ENCODE peak calls at places on chromosomes 4 and X, in five cellular contexts. C is foreskin fibroblast, R is K562, K is stomach, T is activated B cell treated with CpG ODN at 0.5 μM for 24 hours. Q is an unnamed sample.

GRCh38 chrX:10233173-10233572 is 76.4 kb downstream of the CLCN4 start:
- DNase-seq in C (peak), R (no peak), K (no peak), T (no peak), Q (no peak)

GRCh38 chr4:167196386-167196785 is 37.9 kb downstream of the SPOCK3 start:
- DNase-seq in C (peak), R (no peak), K (no peak), T (no peak), Q (no peak)

GRCh38 chr4:57090099-57090498 is 20.1 kb downstream of the IGFBP7 start:
- DNase-seq in C (no peak), R (no peak), K (no peak), T (no peak), Q (no peak)

GRCh38 chr4:8575457-8575856 is 4.7 kb upstream of the GPR78 start:
- DNase-seq in C (no peak), R (no peak), K (no peak), T (no peak), Q (no peak)

GRCh38 chr4:152283806-152284470 is 252.0 kb downstream of the FBXW7 start:
- DNase-seq in C (peak), R (no peak), K (no peak), T (no peak), Q (no peak)

GRCh38 chr4:4200624-4201023 is 26.1 kb downstream of the OTOP1 start:
- DNase-seq in C (no peak), R (no peak), K (no peak), T (no peak), Q (no peak)

GRCh38 chr4:105126311-105127153 is 20.1 kb upstream of the TET2 start:
- DNase-seq in C (no peak), R (no peak), K (no peak), T (no peak), Q (no peak)

GRCh38 chr4:118281611-118282442 is 71.0 kb downstream of the PRSS12 start:
- DNase-seq in C (peak), R (no peak), K (no peak), T (no peak), Q (no peak)

GRCh38 chr4:40466789-40467188 is 131.7 kb downstream of the CHRNA9 start:
- DNase-seq in C (no peak), R (no peak), K (no peak), T (no peak), Q (no peak)

GRCh38 chr4:4704267-4704666 is 155.2 kb upstream of the MSX1 start:
- DNase-seq in C (peak), R (no peak), K (no peak), T (no peak), Q (no peak)

GRCh38 chrX:107747596-107748161 is 27.9 kb downstream of the TSC22D3 start:
- DNase-seq in C (peak), R (no peak), K (no peak), T (no peak), Q (no peak)

GRCh38 chr4:25842229-25842840 is 20.5 kb downstream of the SEL1L3 start:
- DNase-seq in C (no peak), R (no peak), K (no peak), T (peak), Q (no peak)

GRCh38 chr4:107044170-107044569 is 8.1 kb upstream of the DKK2 start:
- DNase-seq in C (peak), R (no peak), K (no peak), T (no peak), Q (no peak)

GRCh38 chrX:154979671-154980070 is 42.9 kb downstream of the F8 start:
- DNase-seq in C (peak), R (no peak), K (no peak), T (no peak), Q (no peak)

GRCh38 chrX:151552721-151553120 is 10.8 kb upstream of the PASD1 start:
- DNase-seq in C (no peak), R (no peak), K (no peak), T (no peak), Q (no peak)

GRCh38 chr4:86895692-86896488 is 3.7 kb upstream of the C4orf36 start:
- DNase-seq in C (peak), R (peak), K (no peak), T (no peak), Q (no peak)

GRCh38 chr4:104589264-104589868 is 94.7 kb upstream of the CXXC4 start:
- DNase-seq in C (no peak), R (no peak), K (no peak), T (no peak), Q (no peak)

GRCh38 chr4:54073481-54073880 is 9.1 kb upstream of the CHIC2 start:
- DNase-seq in C (peak), R (no peak), K (no peak), T (no peak), Q (no peak)

GRCh38 chrX:133781174-133781573 is 204.2 kb downstream of the GPC3 start:
- DNase-seq in C (peak), R (no peak), K (no peak), T (no peak), Q (no peak)

GRCh38 chr4:12965334-12965733 is 518.8 kb downstream of the RAB28 start:
- DNase-seq in C (no peak), R (no peak), K (no peak), T (no peak), Q (no peak)

GRCh38 chr4:12963291-12963690 is 520.8 kb downstream of the RAB28 start:
- DNase-seq in C (no peak), R (no peak), K (no peak), T (no peak), Q (no peak)

GRCh38 chr4:12961713-12962112 is 522.4 kb downstream of the RAB28 start:
- DNase-seq in C (no peak), R (no peak), K (no peak), T (no peak), Q (no peak)

GRCh38 chr4:12966741-12967140 is 517.4 kb downstream of the RAB28 start:
- DNase-seq in C (no peak), R (no peak), K (no peak), T (no peak), Q (no peak)

DNA sequence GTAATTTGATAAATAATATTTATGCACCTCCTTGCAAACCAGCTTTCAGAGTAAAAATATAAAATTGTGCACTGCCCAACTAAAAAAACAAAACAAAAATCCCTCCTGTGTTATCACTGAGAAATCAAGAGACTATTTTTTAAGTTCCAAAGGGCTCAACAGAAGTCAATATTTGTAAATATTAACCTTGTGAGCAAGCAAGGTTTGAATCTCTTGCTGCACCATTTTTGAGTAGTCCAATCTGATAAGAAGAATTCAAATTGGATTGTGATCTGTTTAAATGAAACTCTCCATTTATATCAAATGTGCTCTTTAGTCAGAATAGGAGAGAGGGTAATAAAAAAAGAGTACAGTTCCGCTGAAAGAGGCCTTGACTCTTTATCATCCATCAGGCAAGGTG is 520.2 kb downstream of the RAB28 start:
- DNase-seq in C (no peak), R (no peak), K (no peak), T (no peak), Q (no peak)
- TF ChIP-seq CTCF in C (no peak), R (no peak), K (no peak), T (no peak), Q (no peak)

GRCh38 chrX:51456246-51456645 is 40.1 kb downstream of the NUDT11 start:
- DNase-seq in C (no peak), R (no peak), K (no peak), T (no peak), Q (no peak)

GRCh38 chrX:51459125-51459524 is 37.3 kb downstream of the NUDT11 start:
- DNase-seq in C (peak), R (no peak), K (no peak), T (no peak), Q (no peak)

GRCh38 chrX:51461053-51462050 is 35.0 kb downstream of the NUDT11 start:
- DNase-seq in C (peak), R (peak), K (no peak), T (no peak), Q (no peak)

DNA sequence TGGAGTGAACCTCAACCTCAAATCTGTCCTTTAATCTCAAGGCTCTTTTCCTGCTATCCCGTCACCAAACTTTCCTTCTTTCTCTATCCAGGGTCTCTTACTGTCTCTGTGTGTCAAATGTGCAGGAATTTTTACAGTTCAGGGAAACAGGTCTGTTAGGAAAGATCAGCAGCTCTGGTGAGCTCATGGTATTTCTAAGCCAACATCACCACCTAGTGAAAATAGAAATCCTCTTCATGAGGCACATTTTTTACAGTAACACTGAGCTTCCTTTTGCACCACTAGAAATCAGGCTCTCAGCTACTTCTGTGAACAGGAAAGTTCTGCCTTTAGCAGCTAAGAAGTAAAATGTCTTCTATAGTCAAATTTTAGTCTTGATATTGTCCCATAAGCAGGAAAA is 39.6 kb downstream of the NUDT11 start:
- DNase-seq in C (no peak), R (no peak), K (no peak), T (no peak), Q (no peak)
- TF ChIP-seq CTCF in C (no peak), R (peak), K (no peak), T (no peak), Q (no peak)

GRCh38 chr4:11004818-11005217 is 320.2 kb upstream of the CLNK start:
- DNase-seq in C (no peak), R (no peak), K (no peak), T (no peak), Q (no peak)

GRCh38 chr4:11009281-11009680 is 324.7 kb upstream of the CLNK start:
- DNase-seq in C (no peak), R (no peak), K (no peak), T (no peak), Q (no peak)

GRCh38 chr4:11002961-11003360 is 318.4 kb upstream of the CLNK start:
- DNase-seq in C (no peak), R (no peak), K (no peak), T (no peak), Q (no peak)

GRCh38 chr4:11010624-11011023 is 326.1 kb upstream of the CLNK start:
- DNase-seq in C (no peak), R (no peak), K (no peak), T (no peak), Q (no peak)

DNA sequence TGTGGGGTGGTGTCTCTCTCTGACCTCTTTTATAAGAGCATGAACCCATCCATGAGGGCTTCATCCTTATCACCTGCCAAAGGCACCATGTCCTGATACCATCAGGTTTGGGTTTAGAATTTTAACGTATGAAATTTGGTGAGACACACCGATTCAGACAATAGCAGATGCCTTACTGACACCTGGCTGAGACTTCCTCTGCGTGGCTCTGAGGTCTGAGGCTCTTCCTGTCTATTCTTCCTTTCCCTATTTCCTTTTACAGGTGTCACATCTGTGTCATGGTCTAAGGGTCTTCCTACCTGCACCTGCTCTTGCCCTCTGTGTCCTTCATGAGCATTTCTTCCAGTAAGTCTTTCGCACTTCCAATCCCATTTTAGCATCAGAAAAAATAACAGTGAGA is 320.8 kb upstream of the CLNK start:
- DNase-seq in C (no peak), R (no peak), K (no peak), T (no peak), Q (no peak)
- TF ChIP-seq CTCF in C (no peak), R (no peak), K (no peak), T (no peak), Q (no peak)

DNA sequence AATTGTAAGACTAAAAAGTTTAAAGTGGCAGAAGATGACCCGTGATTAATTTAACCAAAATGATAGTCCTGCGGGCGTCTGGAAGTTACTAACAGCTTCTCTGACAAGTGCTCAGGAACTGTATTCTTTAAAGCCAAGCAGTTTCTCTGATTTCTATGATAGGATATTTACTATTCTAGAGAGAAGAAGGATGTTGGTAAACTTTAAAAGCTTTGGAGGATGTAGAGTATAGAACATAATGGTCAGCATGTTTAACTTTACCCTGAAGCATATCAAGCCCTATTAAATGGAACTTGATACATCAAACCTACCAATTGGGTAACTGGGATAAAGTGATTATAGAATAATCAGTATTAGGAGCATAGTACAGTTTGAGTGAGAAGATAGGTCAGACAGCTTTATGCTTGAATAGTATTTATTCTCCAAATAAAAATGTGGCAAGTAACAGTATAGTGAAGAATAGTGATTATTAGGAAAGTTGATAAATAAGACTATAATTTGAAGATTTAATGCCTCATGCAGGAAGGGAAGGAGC is 1.8 kb downstream of the STIM2 start:
- DNase-seq in C (peak), R (no peak), K (no peak), T (no peak), Q (no peak)
- TF ChIP-seq CTCF in C (no peak), R (no peak), K (no peak), T (no peak), Q (no peak)

GRCh38 chr4:127618427-127618826 is 14.3 kb upstream of the INTU start:
- DNase-seq in C (no peak), R (no peak), K (no peak), T (no peak), Q (no peak)

GRCh38 chr4:127623755-127624087 is 9.0 kb upstream of the INTU start:
- DNase-seq in C (peak), R (no peak), K (no peak), T (no peak), Q (no peak)

GRCh38 chr4:127622621-127622922 is 10.2 kb upstream of the INTU start:
- DNase-seq in C (no peak), R (no peak), K (no peak), T (no peak), Q (no peak)

GRCh38 chr4:127624176-127624575 is 8.6 kb upstream of the INTU start:
- DNase-seq in C (peak), R (no peak), K (no peak), T (no peak), Q (no peak)

DNA sequence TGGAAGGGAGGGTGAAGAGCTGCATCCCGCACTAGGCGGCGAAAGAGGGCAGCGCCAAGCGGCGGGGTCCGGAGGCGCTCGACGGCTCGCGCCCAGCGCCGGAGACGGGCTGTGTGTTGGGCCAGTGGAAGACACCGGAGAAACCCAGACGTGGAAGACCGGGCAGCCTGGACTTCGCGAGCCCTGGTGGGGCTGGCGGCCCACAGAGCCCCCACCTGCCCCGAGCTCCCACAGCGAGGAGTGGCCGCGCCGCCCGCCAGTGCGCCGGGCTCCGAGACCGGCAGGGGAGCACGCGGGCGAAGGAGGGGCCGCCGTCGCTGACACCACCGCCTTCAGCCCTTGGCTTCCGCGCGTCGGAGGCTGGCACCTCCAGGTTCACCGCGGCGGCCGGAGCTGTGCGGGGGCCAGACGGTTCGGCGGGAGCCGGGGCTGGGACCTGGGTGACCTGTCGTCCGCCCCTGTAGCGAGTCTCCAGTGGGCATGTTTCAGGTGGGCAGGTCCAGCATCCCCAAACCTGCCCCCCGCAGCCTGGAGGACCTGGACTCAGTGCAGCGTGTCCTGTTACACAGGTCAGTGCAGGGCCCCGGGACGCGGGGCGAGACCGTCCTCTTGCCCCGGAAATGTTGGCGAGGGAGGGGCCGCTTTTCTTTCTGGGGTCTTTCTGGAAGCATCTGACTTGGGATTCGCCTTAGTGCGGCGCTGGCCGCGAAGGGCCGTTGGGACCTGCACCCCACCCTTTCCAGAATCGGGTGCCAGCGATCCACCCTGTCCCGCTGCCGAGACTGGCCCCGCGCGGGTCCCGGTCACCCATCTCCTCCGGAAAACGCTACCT is 9.6 kb upstream of the INTU start:
- DNase-seq in C (peak), R (no peak), K (no peak), T (no peak), Q (peak)
- TF ChIP-seq CTCF in C (peak), R (no peak), K (no peak), T (no peak), Q (no peak)

Q was measured in mesothelial cell of epicardium.